ENCODE peak calls at places on chromosomes 4 and X, in five cellular contexts. One of them, this sample, is unnamed. For H3K4me1, the result is how much of the 10 kb centered on the place peaks cover.

GRCh38 chrX:13432376-13432775 is 112.5 kb upstream of the ATXN3L start:
- DNase-seq in stomach: no peak
- DNase-seq in GM23338: no peak
- DNase-seq in upper lobe of right lung: no peak
- DNase-seq in left ventricle myocardium inferior: no peak
- DNase-seq in this sample: peak

GRCh38 chrX:25020391-25021131 is 4.8 kb upstream of the ARX start:
- DNase-seq in stomach: no peak
- DNase-seq in GM23338: peak
- DNase-seq in upper lobe of right lung: no peak
- DNase-seq in left ventricle myocardium inferior: no peak
- DNase-seq in this sample: no peak

GRCh38 chrX:12798601-12799000 is 7.4 kb downstream of the PRPS2 start:
- DNase-seq in stomach: no peak
- DNase-seq in GM23338: no peak
- DNase-seq in upper lobe of right lung: no peak
- DNase-seq in left ventricle myocardium inferior: no peak
- DNase-seq in this sample: no peak

GRCh38 chrX:111119341-111119740 is 23.4 kb downstream of the PAK3 start:
- DNase-seq in stomach: no peak
- DNase-seq in GM23338: no peak
- DNase-seq in upper lobe of right lung: no peak
- DNase-seq in left ventricle myocardium inferior: no peak
- DNase-seq in this sample: no peak

GRCh38 chr4:155794589-155794988 is 35.8 kb downstream of the GUCY1B1 start:
- DNase-seq in stomach: no peak
- DNase-seq in GM23338: no peak
- DNase-seq in upper lobe of right lung: no peak
- DNase-seq in left ventricle myocardium inferior: no peak
- DNase-seq in this sample: no peak

GRCh38 chr4:158729716-158730559 is 6.7 kb upstream of the PPID start:
- DNase-seq in stomach: peak
- DNase-seq in GM23338: peak
- DNase-seq in upper lobe of right lung: no peak
- DNase-seq in left ventricle myocardium inferior: peak
- DNase-seq in this sample: peak

GRCh38 chr4:183469936-183470335 is 25.5 kb downstream of the CDKN2AIP start:
- DNase-seq in stomach: no peak
- DNase-seq in GM23338: no peak
- DNase-seq in upper lobe of right lung: no peak
- DNase-seq in left ventricle myocardium inferior: no peak
- DNase-seq in this sample: no peak

GRCh38 chr4:40826821-40827220 is 77.1 kb downstream of the NSUN7 start:
- DNase-seq in stomach: no peak
- DNase-seq in GM23338: no peak
- DNase-seq in upper lobe of right lung: no peak
- DNase-seq in left ventricle myocardium inferior: no peak
- DNase-seq in this sample: no peak

GRCh38 chr4:165709973-165710526 is 163.0 kb upstream of the TLL1 start:
- DNase-seq in stomach: no peak
- DNase-seq in GM23338: peak
- DNase-seq in upper lobe of right lung: no peak
- DNase-seq in left ventricle myocardium inferior: no peak
- DNase-seq in this sample: no peak

GRCh38 chrX:151825927-151826471 is 86.7 kb upstream of the MAGEA4 start:
- DNase-seq in stomach: no peak
- DNase-seq in GM23338: peak
- DNase-seq in upper lobe of right lung: no peak
- DNase-seq in left ventricle myocardium inferior: no peak
- DNase-seq in this sample: no peak

GRCh38 chrX:128717635-128718578 is 665.7 kb upstream of the ACTRT1 start:
- DNase-seq in stomach: no peak
- DNase-seq in GM23338: no peak
- DNase-seq in upper lobe of right lung: no peak
- DNase-seq in left ventricle myocardium inferior: no peak
- DNase-seq in this sample: no peak

GRCh38 chrX:97328853-97329252 is 445.1 kb downstream of the RPA4 start:
- DNase-seq in stomach: no peak
- DNase-seq in GM23338: no peak
- DNase-seq in upper lobe of right lung: no peak
- DNase-seq in left ventricle myocardium inferior: no peak
- DNase-seq in this sample: no peak

GRCh38 chrX:65690057-65690855 is 22.8 kb downstream of the MSN start:
- DNase-seq in stomach: no peak
- DNase-seq in GM23338: no peak
- DNase-seq in upper lobe of right lung: no peak
- DNase-seq in left ventricle myocardium inferior: no peak
- DNase-seq in this sample: no peak

GRCh38 chr4:120722655-120723054 is 199.9 kb downstream of the PRDM5 start:
- DNase-seq in stomach: no peak
- DNase-seq in GM23338: no peak
- DNase-seq in upper lobe of right lung: no peak
- DNase-seq in left ventricle myocardium inferior: no peak
- DNase-seq in this sample: no peak

GRCh38 chrX:136909706-136910564 is 29.4 kb upstream of the RBMX start:
- DNase-seq in stomach: peak
- DNase-seq in GM23338: peak
- DNase-seq in upper lobe of right lung: peak
- DNase-seq in left ventricle myocardium inferior: peak
- DNase-seq in this sample: no peak

GRCh38 chrX:71622347-71623104 is 4.2 kb upstream of the CXCR3 start:
- DNase-seq in stomach: peak
- DNase-seq in GM23338: peak
- DNase-seq in upper lobe of right lung: peak
- DNase-seq in left ventricle myocardium inferior: peak
- DNase-seq in this sample: peak

GRCh38 chr4:139557506-139558110 is 1.6 kb upstream of the SETD7 start:
- DNase-seq in stomach: peak
- DNase-seq in GM23338: peak
- DNase-seq in upper lobe of right lung: no peak
- DNase-seq in left ventricle myocardium inferior: no peak
- DNase-seq in this sample: no peak

GRCh38 chrX:46433892-46434291 is 111.3 kb downstream of the ZNF674 start:
- DNase-seq in stomach: no peak
- DNase-seq in GM23338: no peak
- DNase-seq in upper lobe of right lung: no peak
- DNase-seq in left ventricle myocardium inferior: no peak
- DNase-seq in this sample: no peak

GRCh38 chr4:37531156-37531555 is 155.0 kb downstream of the RELL1 start:
- DNase-seq in stomach: no peak
- DNase-seq in GM23338: no peak
- DNase-seq in upper lobe of right lung: no peak
- DNase-seq in left ventricle myocardium inferior: no peak
- DNase-seq in this sample: no peak

GRCh38 chr4:144178414-144178813 is 37.9 kb upstream of the GYPA start:
- DNase-seq in stomach: no peak
- DNase-seq in GM23338: peak
- DNase-seq in upper lobe of right lung: no peak
- DNase-seq in left ventricle myocardium inferior: no peak
- DNase-seq in this sample: no peak

GRCh38 chr4:3228881-3229280 is 20.1 kb upstream of the MSANTD1 start:
- DNase-seq in stomach: no peak
- DNase-seq in GM23338: no peak
- DNase-seq in upper lobe of right lung: no peak
- DNase-seq in left ventricle myocardium inferior: no peak
- DNase-seq in this sample: no peak

GRCh38 chrX:54758114-54759055 is 39.7 kb downstream of the ITIH6 start:
- DNase-seq in stomach: no peak
- DNase-seq in GM23338: no peak
- DNase-seq in upper lobe of right lung: no peak
- DNase-seq in left ventricle myocardium inferior: no peak
- DNase-seq in this sample: no peak

GRCh38 chr4:183099537-183100297 is 660 bp downstream of the WWC2 start:
- DNase-seq in stomach: peak
- DNase-seq in GM23338: peak
- DNase-seq in upper lobe of right lung: peak
- DNase-seq in left ventricle myocardium inferior: peak
- DNase-seq in this sample: peak

GRCh38 chr4:93157984-93158383 is 670.6 kb upstream of the ATOH1 start:
- DNase-seq in stomach: no peak
- DNase-seq in GM23338: peak
- DNase-seq in upper lobe of right lung: no peak
- DNase-seq in left ventricle myocardium inferior: no peak
- DNase-seq in this sample: no peak

GRCh38 chr4:152247271-152247975 is 288.5 kb downstream of the FBXW7 start:
- DNase-seq in stomach: no peak
- DNase-seq in GM23338: no peak
- DNase-seq in upper lobe of right lung: no peak
- DNase-seq in left ventricle myocardium inferior: peak
- DNase-seq in this sample: no peak

GRCh38 chrX:78109458-78109857 is 5.4 kb downstream of the PGK1 start:
- DNase-seq in stomach: no peak
- DNase-seq in GM23338: no peak
- DNase-seq in upper lobe of right lung: no peak
- DNase-seq in left ventricle myocardium inferior: no peak
- DNase-seq in this sample: no peak
- H3K4me3 ChIP-seq in stomach: no peak
- H3K4me3 ChIP-seq in GM23338: no peak
- H3K4me3 ChIP-seq in upper lobe of right lung: no peak
- H3K4me3 ChIP-seq in left ventricle myocardium inferior: no peak
- H3K4me3 ChIP-seq in this sample: no peak

DNA sequence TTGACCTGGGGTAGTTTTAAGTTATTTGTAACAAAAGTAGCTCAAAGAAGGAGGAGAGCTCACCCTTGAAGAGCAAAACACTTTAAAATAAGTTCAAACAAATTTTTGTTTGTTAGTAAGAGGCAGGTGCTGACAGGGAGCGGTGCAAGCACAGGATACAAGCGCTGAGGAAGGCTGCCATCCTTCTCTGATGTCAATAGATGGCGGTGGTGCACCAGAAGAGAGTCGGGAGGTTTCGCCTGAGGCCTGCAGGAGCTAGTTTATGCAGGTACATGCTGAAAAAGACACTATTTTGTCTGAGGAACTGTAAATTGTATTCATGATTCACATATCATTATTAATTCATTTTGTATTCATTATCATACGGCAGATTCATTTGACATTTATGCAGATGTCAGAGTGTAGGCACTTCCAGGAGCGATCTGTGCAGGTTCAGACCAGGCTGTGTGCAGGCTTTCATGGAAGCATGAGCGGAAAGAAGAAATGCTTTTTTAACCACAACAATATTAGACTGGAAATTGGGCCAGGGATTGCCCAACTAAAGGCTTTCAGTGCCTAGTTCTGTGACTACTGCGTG is 823.9 kb downstream of the STIM2 start:
- DNase-seq in stomach: peak
- DNase-seq in GM23338: peak
- DNase-seq in upper lobe of right lung: peak
- DNase-seq in left ventricle myocardium inferior: peak
- DNase-seq in this sample: peak
- TF ChIP-seq CTCF in stomach: peak
- TF ChIP-seq CTCF in GM23338: peak
- TF ChIP-seq CTCF in upper lobe of right lung: peak
- TF ChIP-seq CTCF in left ventricle myocardium inferior: peak
- TF ChIP-seq CTCF in this sample: peak

GRCh38 chr4:76200771-76201224 is 12.8 kb downstream of the SCARB2 start:
- DNase-seq in stomach: no peak
- DNase-seq in GM23338: no peak
- DNase-seq in upper lobe of right lung: no peak
- DNase-seq in left ventricle myocardium inferior: no peak
- DNase-seq in this sample: peak
- H3K4me1 ChIP-seq in stomach: half or more
- H3K4me1 ChIP-seq in GM23338: under half
- H3K4me1 ChIP-seq in upper lobe of right lung: half or more
- H3K4me1 ChIP-seq in left ventricle myocardium inferior: half or more
- H3K4me1 ChIP-seq in this sample: half or more

DNA sequence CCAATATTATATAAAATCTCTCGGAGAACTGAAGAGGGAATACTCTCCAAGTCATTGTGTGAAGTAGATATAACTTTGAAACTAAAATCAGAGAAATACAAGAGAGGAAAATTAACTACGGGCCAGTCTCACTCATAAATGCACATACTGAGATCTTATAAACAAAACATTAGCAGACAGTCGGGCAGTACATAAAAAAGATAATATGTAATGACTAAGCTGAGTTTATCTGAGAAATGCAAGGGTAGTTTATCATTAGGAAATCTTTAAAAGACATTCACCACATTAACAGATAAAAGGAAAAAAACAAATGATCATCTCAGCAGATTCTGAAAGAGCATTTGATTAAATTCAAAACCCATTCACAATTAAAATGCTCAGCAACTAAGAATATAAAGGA is 116.7 kb downstream of the NYX start:
- DNase-seq in stomach: no peak
- DNase-seq in GM23338: no peak
- DNase-seq in upper lobe of right lung: no peak
- DNase-seq in left ventricle myocardium inferior: no peak
- DNase-seq in this sample: no peak
- H3K4me3 ChIP-seq in stomach: no peak
- H3K4me3 ChIP-seq in GM23338: no peak
- H3K4me3 ChIP-seq in upper lobe of right lung: no peak
- H3K4me3 ChIP-seq in left ventricle myocardium inferior: no peak
- H3K4me3 ChIP-seq in this sample: no peak

GRCh38 chr4:8585186-8585585 is 5.0 kb downstream of the GPR78 start:
- DNase-seq in stomach: no peak
- DNase-seq in GM23338: peak
- DNase-seq in upper lobe of right lung: peak
- DNase-seq in left ventricle myocardium inferior: no peak
- DNase-seq in this sample: no peak
- TF ChIP-seq CTCF in stomach: no peak
- TF ChIP-seq CTCF in GM23338: peak
- TF ChIP-seq CTCF in upper lobe of right lung: no peak
- TF ChIP-seq CTCF in left ventricle myocardium inferior: no peak
- TF ChIP-seq CTCF in this sample: no peak

This sample was measured in pancreas.